ENCODE peak calls at places on chromosomes 11 and 22, in eight cellular contexts. M is AG08395, C is neuronal stem cell, X is fibroblast of gingiva, E is HuH-7.5, G is GM20000, P is DMS79, L is posterior vena cava. N is an unnamed sample.

GRCh38 chr22:21020802-21021429 is 6.0 kb downstream of the P2RX6 start:
- DNase-seq in E (peak), G (peak), C (no peak), L (no peak), M (peak), X (no peak), P (no peak), N (no peak)

GRCh38 chr11:62786318-62787004 is 741 bp upstream of the TMEM179B start:
- DNase-seq in X (peak), G (peak), L (peak), P (peak), M (peak), E (peak), C (peak), N (peak)

GRCh38 chr11:19951558-19952083 is 208.7 kb downstream of the DBX1 start:
- DNase-seq in C (peak), P (peak), L (no peak), G (peak), X (peak), E (no peak), M (peak), N (peak)

GRCh38 chr11:69304686-69305085 is 10.7 kb downstream of the MYEOV start:
- DNase-seq in E (no peak), M (no peak), C (no peak), P (no peak), G (no peak), L (no peak), X (no peak), N (no peak)

GRCh38 chr11:78082146-78082545 is 2.5 kb upstream of the NDUFC2 start:
- DNase-seq in G (no peak), M (no peak), C (no peak), X (no peak), L (no peak), E (no peak), P (no peak), N (no peak)

GRCh38 chr11:107719557-107720304 is 7.9 kb upstream of the SLN start:
- DNase-seq in P (no peak), E (no peak), X (no peak), C (no peak), L (no peak), M (no peak), G (no peak), N (no peak)

GRCh38 chr11:24575392-24575791 is 78.5 kb downstream of the LUZP2 start:
- DNase-seq in X (no peak), C (no peak), M (no peak), G (no peak), L (no peak), E (no peak), P (no peak), N (no peak)

GRCh38 chr22:36386900-36387663 is 685 bp downstream of the MYH9 start:
- DNase-seq in P (no peak), E (no peak), C (no peak), M (peak), X (no peak), G (peak), L (peak), N (peak)

GRCh38 chr11:130295657-130296056 is 19.1 kb downstream of the ZBTB44 start:
- DNase-seq in L (no peak), C (no peak), M (no peak), E (no peak), X (no peak), P (no peak), G (no peak), N (no peak)

GRCh38 chr11:69867076-69868002 is 48.1 kb upstream of the FGF3 start:
- DNase-seq in C (no peak), E (no peak), P (no peak), G (no peak), L (peak), X (no peak), M (peak), N (no peak)

GRCh38 chr11:19868871-19869270 is 156.2 kb downstream of the NAV2 start:
- DNase-seq in C (no peak), G (no peak), L (no peak), P (no peak), E (no peak), M (no peak), X (no peak), N (no peak)